ENCODE peak calls at places on chromosomes 2 and 18, in nine cellular contexts. W, C, P, J, N, Z, F, X and R are unnamed samples.

GRCh38 chr2:241793385-241793784 is 15.6 kb upstream of the NEU4 start:
- DNase-seq in W (no peak), C (no peak), P (no peak), J (no peak), N (no peak), Z (no peak), F (no peak), X (no peak), R (no peak)

GRCh38 chr2:216404010-216404618 is 8.2 kb upstream of the SMARCAL1 start:
- DNase-seq in W (peak), C (peak), P (peak), J (peak), N (peak), Z (no peak), F (no peak), X (peak), R (no peak)

GRCh38 chr2:161004379-161004778 is 155.8 kb upstream of the TANK start:
- DNase-seq in W (peak), C (no peak), P (no peak), J (no peak), N (no peak), Z (no peak), F (no peak), X (peak), R (no peak)

GRCh38 chr18:25946540-25946939 is 143.9 kb downstream of the SS18 start:
- DNase-seq in W (no peak), C (no peak), P (no peak), J (no peak), N (no peak), Z (no peak), F (no peak), X (no peak), R (no peak)

GRCh38 chr18:9849407-9849961 is 36.3 kb upstream of the TXNDC2 start:
- DNase-seq in W (no peak), C (no peak), P (no peak), J (no peak), N (no peak), Z (no peak), F (no peak), X (no peak), R (no peak)

GRCh38 chr2:71830497-71831207 is 317.0 kb downstream of the CYP26B1 start:
- DNase-seq in W (no peak), C (no peak), P (no peak), J (no peak), N (no peak), Z (no peak), F (no peak), X (no peak), R (no peak)

GRCh38 chr2:30800159-30800558 is 7.1 kb downstream of the CAPN13 start:
- DNase-seq in W (no peak), C (no peak), P (no peak), J (no peak), N (no peak), Z (no peak), F (no peak), X (no peak), R (no peak)

GRCh38 chr2:43989549-43989948 is 6.2 kb downstream of the LRPPRC start:
- DNase-seq in W (no peak), C (no peak), P (no peak), J (no peak), N (no peak), Z (no peak), F (no peak), X (no peak), R (no peak)

GRCh38 chr2:159094173-159094737 is 125.8 kb downstream of the TANC1 start:
- DNase-seq in W (no peak), C (no peak), P (peak), J (peak), N (peak), Z (no peak), F (peak), X (no peak), R (peak)

GRCh38 chr2:27078267-27079194 is at the start of gene EMILIN1:
- DNase-seq in W (no peak), C (no peak), P (no peak), J (peak), N (no peak), Z (peak), F (peak), X (peak), R (peak)

GRCh38 chr2:134692461-134692860 is 26.3 kb downstream of the TMEM163 start:
- DNase-seq in W (no peak), C (no peak), P (no peak), J (no peak), N (peak), Z (no peak), F (no peak), X (no peak), R (no peak)

GRCh38 chr2:29070542-29070941 is 3.8 kb downstream of the PCARE start:
- DNase-seq in W (no peak), C (no peak), P (no peak), J (no peak), N (no peak), Z (no peak), F (no peak), X (no peak), R (no peak)

GRCh38 chr2:175432021-175432420 is 250.5 kb upstream of the ATP5MC3 start:
- DNase-seq in W (no peak), C (no peak), P (no peak), J (no peak), N (no peak), Z (no peak), F (no peak), X (no peak), R (no peak)